ENCODE peak calls at places on chromosomes 13 and 19, in five cellular contexts. One of them, this sample, is unnamed.

GRCh38 chr19:12496480-12496879 is 11.9 kb upstream of the ZNF709 start:
- DNase-seq in fibroblast of lung: no peak
- DNase-seq in dorsolateral prefrontal cortex: no peak
- DNase-seq in GM20000: no peak
- DNase-seq in keratinocyte: no peak
- DNase-seq in this sample: no peak

GRCh38 chr13:19860884-19861655 is 2.4 kb downstream of the ZMYM5 start:
- DNase-seq in keratinocyte: no peak
- DNase-seq in fibroblast of lung: peak
- DNase-seq in GM20000: no peak
- DNase-seq in dorsolateral prefrontal cortex: no peak
- DNase-seq in this sample: no peak

GRCh38 chr13:39588384-39588783 is 14.6 kb downstream of the LHFPL6 start:
- DNase-seq in GM20000: no peak
- DNase-seq in dorsolateral prefrontal cortex: no peak
- DNase-seq in fibroblast of lung: peak
- DNase-seq in keratinocyte: no peak
- DNase-seq in this sample: no peak

GRCh38 chr19:16654151-16654550 is 5.8 kb downstream of the SMIM7 start:
- DNase-seq in GM20000: no peak
- DNase-seq in keratinocyte: no peak
- DNase-seq in fibroblast of lung: no peak
- DNase-seq in dorsolateral prefrontal cortex: no peak
- DNase-seq in this sample: no peak

GRCh38 chr19:45451181-45451849 is 16.5 kb upstream of the FOSB start:
- DNase-seq in fibroblast of lung: peak
- DNase-seq in dorsolateral prefrontal cortex: no peak
- DNase-seq in keratinocyte: no peak
- DNase-seq in GM20000: no peak
- DNase-seq in this sample: no peak

GRCh38 chr13:71240906-71241305 is 626.1 kb downstream of the DACH1 start:
- DNase-seq in dorsolateral prefrontal cortex: no peak
- DNase-seq in keratinocyte: no peak
- DNase-seq in fibroblast of lung: peak
- DNase-seq in GM20000: no peak
- DNase-seq in this sample: no peak

GRCh38 chr19:19613456-19613855 is 5.0 kb downstream of the PBX4 start:
- DNase-seq in fibroblast of lung: no peak
- DNase-seq in keratinocyte: peak
- DNase-seq in dorsolateral prefrontal cortex: no peak
- DNase-seq in GM20000: no peak
- DNase-seq in this sample: no peak

GRCh38 chr19:57171551-57172081 is 4.3 kb upstream of the DUXA start:
- DNase-seq in GM20000: peak
- DNase-seq in keratinocyte: no peak
- DNase-seq in fibroblast of lung: peak
- DNase-seq in dorsolateral prefrontal cortex: peak
- DNase-seq in this sample: peak

GRCh38 chr13:67228909-67229308 is 1.2 kb downstream of the PCDH9 start:
- DNase-seq in GM20000: no peak
- DNase-seq in keratinocyte: no peak
- DNase-seq in dorsolateral prefrontal cortex: no peak
- DNase-seq in fibroblast of lung: peak
- DNase-seq in this sample: no peak

GRCh38 chr13:24252136-24252535 is 57.2 kb upstream of the C1QTNF9 start:
- DNase-seq in keratinocyte: no peak
- DNase-seq in GM20000: no peak
- DNase-seq in fibroblast of lung: no peak
- DNase-seq in dorsolateral prefrontal cortex: no peak
- DNase-seq in this sample: no peak

GRCh38 chr19:7492142-7493055 is 3.6 kb upstream of the PEX11G start:
- DNase-seq in keratinocyte: no peak
- DNase-seq in fibroblast of lung: no peak
- DNase-seq in dorsolateral prefrontal cortex: no peak
- DNase-seq in GM20000: no peak
- DNase-seq in this sample: no peak

GRCh38 chr13:83634601-83635000 is 247.7 kb downstream of the SLITRK1 start:
- DNase-seq in fibroblast of lung: no peak
- DNase-seq in GM20000: no peak
- DNase-seq in keratinocyte: no peak
- DNase-seq in dorsolateral prefrontal cortex: no peak
- DNase-seq in this sample: no peak

GRCh38 chr13:110593430-110594130 is 21.8 kb upstream of the NAXD start:
- DNase-seq in dorsolateral prefrontal cortex: no peak
- DNase-seq in GM20000: peak
- DNase-seq in keratinocyte: no peak
- DNase-seq in fibroblast of lung: peak
- DNase-seq in this sample: peak

GRCh38 chr19:4518345-4519171 is at the start of gene PLIN4:
- DNase-seq in keratinocyte: no peak
- DNase-seq in GM20000: no peak
- DNase-seq in dorsolateral prefrontal cortex: no peak
- DNase-seq in fibroblast of lung: peak
- DNase-seq in this sample: no peak

GRCh38 chr19:46357846-46358583 is 11.1 kb downstream of the PPP5C start:
- DNase-seq in keratinocyte: no peak
- DNase-seq in dorsolateral prefrontal cortex: no peak
- DNase-seq in GM20000: no peak
- DNase-seq in fibroblast of lung: no peak
- DNase-seq in this sample: no peak

GRCh38 chr19:13764821-13765394 is 586 bp downstream of the MRI1 start:
- DNase-seq in dorsolateral prefrontal cortex: peak
- DNase-seq in fibroblast of lung: no peak
- DNase-seq in keratinocyte: no peak
- DNase-seq in GM20000: peak
- DNase-seq in this sample: peak

GRCh38 chr19:52138614-52139290 is 986 bp downstream of the ZNF616 start:
- DNase-seq in GM20000: peak
- DNase-seq in keratinocyte: no peak
- DNase-seq in fibroblast of lung: no peak
- DNase-seq in dorsolateral prefrontal cortex: peak
- DNase-seq in this sample: peak

GRCh38 chr13:99312493-99312883 is 5.3 kb upstream of the GPR183 start:
- DNase-seq in dorsolateral prefrontal cortex: peak
- DNase-seq in keratinocyte: no peak
- DNase-seq in GM20000: no peak
- DNase-seq in fibroblast of lung: peak
- DNase-seq in this sample: no peak

GRCh38 chr19:14370169-14370998 is 10.9 kb upstream of the ADGRE5 start:
- DNase-seq in dorsolateral prefrontal cortex: no peak
- DNase-seq in GM20000: no peak
- DNase-seq in fibroblast of lung: no peak
- DNase-seq in keratinocyte: no peak
- DNase-seq in this sample: peak

GRCh38 chr13:113402471-113403254 is 38.7 kb upstream of the GRTP1 start:
- DNase-seq in dorsolateral prefrontal cortex: no peak
- DNase-seq in GM20000: no peak
- DNase-seq in fibroblast of lung: no peak
- DNase-seq in keratinocyte: no peak
- DNase-seq in this sample: no peak

GRCh38 chr13:34654203-34654602 is 287.9 kb upstream of the NBEA start:
- DNase-seq in fibroblast of lung: no peak
- DNase-seq in dorsolateral prefrontal cortex: no peak
- DNase-seq in GM20000: no peak
- DNase-seq in keratinocyte: no peak
- DNase-seq in this sample: no peak

GRCh38 chr19:45098521-45099464 is 5.8 kb downstream of the PPP1R37 start:
- DNase-seq in GM20000: no peak
- DNase-seq in keratinocyte: no peak
- DNase-seq in dorsolateral prefrontal cortex: peak
- DNase-seq in fibroblast of lung: peak
- DNase-seq in this sample: no peak

GRCh38 chr13:35474551-35474950 is 1.9 kb downstream of the MAB21L1 start:
- DNase-seq in GM20000: no peak
- DNase-seq in keratinocyte: no peak
- DNase-seq in fibroblast of lung: peak
- DNase-seq in dorsolateral prefrontal cortex: no peak
- DNase-seq in this sample: no peak

GRCh38 chr19:16627928-16628182 is 149 bp downstream of the MED26 start:
- DNase-seq in dorsolateral prefrontal cortex: no peak
- DNase-seq in GM20000: no peak
- DNase-seq in keratinocyte: no peak
- DNase-seq in fibroblast of lung: no peak
- DNase-seq in this sample: no peak

GRCh38 chr13:113976711-113977684 is 3.1 kb upstream of the C13orf46 start:
- DNase-seq in dorsolateral prefrontal cortex: no peak
- DNase-seq in keratinocyte: no peak
- DNase-seq in fibroblast of lung: peak
- DNase-seq in GM20000: no peak
- DNase-seq in this sample: no peak

GRCh38 chr19:6848986-6849385 is 38.4 kb upstream of the ADGRE1 start:
- DNase-seq in dorsolateral prefrontal cortex: no peak
- DNase-seq in fibroblast of lung: no peak
- DNase-seq in keratinocyte: no peak
- DNase-seq in GM20000: no peak
- DNase-seq in this sample: no peak

GRCh38 chr13:25683056-25683455 is 311.3 kb downstream of the ATP8A2 start:
- DNase-seq in keratinocyte: no peak
- DNase-seq in dorsolateral prefrontal cortex: no peak
- DNase-seq in GM20000: no peak
- DNase-seq in fibroblast of lung: no peak
- DNase-seq in this sample: no peak

GRCh38 chr19:55251296-55252081 is 7.3 kb downstream of the PPP6R1 start:
- DNase-seq in dorsolateral prefrontal cortex: no peak
- DNase-seq in keratinocyte: no peak
- DNase-seq in fibroblast of lung: no peak
- DNase-seq in GM20000: peak
- DNase-seq in this sample: peak

GRCh38 chr13:48403151-48403631 is 9.7 kb downstream of the LPAR6 start:
- DNase-seq in keratinocyte: no peak
- DNase-seq in GM20000: peak
- DNase-seq in fibroblast of lung: peak
- DNase-seq in dorsolateral prefrontal cortex: no peak
- DNase-seq in this sample: peak

GRCh38 chr13:48775804-48776203 is 122.1 kb downstream of the CYSLTR2 start:
- DNase-seq in dorsolateral prefrontal cortex: no peak
- DNase-seq in keratinocyte: no peak
- DNase-seq in fibroblast of lung: peak
- DNase-seq in GM20000: no peak
- DNase-seq in this sample: no peak

GRCh38 chr13:37074703-37075102 is 15.2 kb upstream of the SUPT20H start:
- DNase-seq in keratinocyte: no peak
- DNase-seq in GM20000: no peak
- DNase-seq in dorsolateral prefrontal cortex: no peak
- DNase-seq in fibroblast of lung: peak
- DNase-seq in this sample: no peak
- TF ChIP-seq CTCF in keratinocyte: peak
- TF ChIP-seq CTCF in GM20000: no peak
- TF ChIP-seq CTCF in dorsolateral prefrontal cortex: peak
- TF ChIP-seq CTCF in fibroblast of lung: no peak
- TF ChIP-seq CTCF in this sample: peak

GRCh38 chr19:38569368-38569983 is 48.3 kb downstream of the MAP4K1 start:
- DNase-seq in fibroblast of lung: no peak
- DNase-seq in GM20000: no peak
- DNase-seq in keratinocyte: no peak
- DNase-seq in dorsolateral prefrontal cortex: no peak
- DNase-seq in this sample: no peak

GRCh38 chr19:38565686-38566105 is 52.1 kb downstream of the MAP4K1 start:
- DNase-seq in keratinocyte: no peak
- DNase-seq in fibroblast of lung: no peak
- DNase-seq in GM20000: no peak
- DNase-seq in dorsolateral prefrontal cortex: no peak
- DNase-seq in this sample: no peak

DNA sequence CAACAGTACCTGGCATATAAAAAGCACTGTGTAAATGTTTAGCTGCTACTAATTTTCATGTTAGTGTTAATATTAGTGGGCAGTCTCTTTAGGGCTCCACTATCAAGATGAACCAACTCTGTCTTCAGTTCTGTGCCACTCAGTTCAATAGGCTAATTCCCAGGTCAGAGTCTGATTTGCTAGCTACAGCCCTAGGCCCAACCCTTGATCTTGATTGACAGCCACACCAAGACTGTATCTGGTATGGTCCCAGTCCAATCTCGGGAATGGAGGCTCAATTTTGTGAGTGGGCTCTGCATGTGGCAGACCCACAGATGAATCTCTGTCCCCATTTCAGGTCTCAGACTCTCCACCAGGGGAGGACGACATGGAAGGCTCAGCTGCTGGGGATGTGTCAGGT is 46.1 kb downstream of the MAP4K1 start:
- DNase-seq in dorsolateral prefrontal cortex: no peak
- DNase-seq in GM20000: no peak
- DNase-seq in fibroblast of lung: no peak
- DNase-seq in keratinocyte: no peak
- DNase-seq in this sample: no peak
- TF ChIP-seq CTCF in dorsolateral prefrontal cortex: no peak
- TF ChIP-seq CTCF in GM20000: no peak
- TF ChIP-seq CTCF in fibroblast of lung: no peak
- TF ChIP-seq CTCF in keratinocyte: no peak
- TF ChIP-seq CTCF in this sample: no peak

GRCh38 chr13:46992383-46992952 is 95.6 kb upstream of the HTR2A start:
- DNase-seq in keratinocyte: no peak
- DNase-seq in dorsolateral prefrontal cortex: no peak
- DNase-seq in GM20000: peak
- DNase-seq in fibroblast of lung: no peak
- DNase-seq in this sample: no peak
- TF ChIP-seq CTCF in keratinocyte: peak
- TF ChIP-seq CTCF in dorsolateral prefrontal cortex: no peak
- TF ChIP-seq CTCF in GM20000: peak
- TF ChIP-seq CTCF in fibroblast of lung: peak
- TF ChIP-seq CTCF in this sample: peak

DNA sequence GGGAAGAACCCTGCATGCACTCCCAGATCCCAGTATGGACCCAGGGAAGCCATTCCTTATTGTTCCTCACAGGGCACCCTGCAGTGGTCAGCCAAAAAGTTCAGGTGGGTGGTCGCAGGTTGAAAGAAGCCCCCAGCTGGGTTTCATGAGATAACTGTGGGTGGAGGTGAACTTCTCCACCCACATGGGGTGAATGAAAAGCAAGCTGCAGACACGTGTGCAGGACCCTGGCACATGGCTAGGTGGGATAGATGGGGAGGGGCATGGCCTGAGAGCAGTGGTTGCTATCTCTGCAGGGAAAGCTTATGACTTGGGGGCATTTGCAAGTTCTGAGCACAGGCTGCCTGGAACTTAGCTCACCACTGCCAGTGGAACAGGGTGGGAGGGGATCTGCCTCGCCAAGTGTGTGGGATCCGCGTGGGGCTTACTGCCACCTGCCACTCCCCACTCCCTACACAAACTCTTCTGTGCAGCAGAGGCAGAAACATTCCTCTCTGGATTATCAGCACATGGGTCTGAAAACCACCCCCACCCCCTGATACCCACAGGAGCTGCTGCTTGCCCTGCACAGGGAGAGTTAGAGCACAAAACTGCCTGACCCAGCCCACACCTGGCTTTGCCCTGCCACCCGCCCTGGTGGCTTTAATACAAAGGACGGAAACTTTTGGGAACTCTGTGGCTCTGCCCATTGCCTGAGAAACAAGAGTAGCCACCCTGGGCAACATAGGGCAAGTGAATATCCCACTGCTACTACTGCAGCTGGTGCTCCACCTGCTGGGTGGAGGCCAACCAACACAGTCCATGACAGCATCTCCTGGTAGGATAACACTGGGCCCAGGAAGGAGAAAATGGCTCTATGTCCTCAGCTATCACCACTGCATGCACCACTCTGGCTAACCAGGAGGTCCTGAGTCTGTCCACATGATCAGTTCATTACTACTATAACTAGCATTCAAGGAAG is 24.4 kb downstream of the PLA2G4C start:
- DNase-seq in keratinocyte: no peak
- DNase-seq in fibroblast of lung: no peak
- DNase-seq in GM20000: no peak
- DNase-seq in dorsolateral prefrontal cortex: no peak
- DNase-seq in this sample: no peak
- TF ChIP-seq CTCF in keratinocyte: no peak
- TF ChIP-seq CTCF in fibroblast of lung: no peak
- TF ChIP-seq CTCF in GM20000: no peak
- TF ChIP-seq CTCF in dorsolateral prefrontal cortex: no peak
- TF ChIP-seq CTCF in this sample: no peak

This sample was measured in GM10248.